ENCODE peak calls at places on chromosomes 12 and 14, in four cellular contexts. N is MG63, B is cardiac muscle cell, G is epithelial cell of esophagus. T is an unnamed sample.

GRCh38 chr14:82403972-82404371 is 870.3 kb upstream of the SEL1L start:
- DNase-seq in B (peak; percentile 62), G (no peak), N (no peak), T (no peak)

GRCh38 chr12:4041191-4041885 is 168.1 kb upstream of the PARP11 start:
- DNase-seq in B (no peak), G (peak; percentile 81), N (no peak), T (peak; percentile 32)

GRCh38 chr14:77985235-77985634 is 184.9 kb upstream of the NRXN3 start:
- DNase-seq in N (peak; percentile 73), G (no peak), B (no peak), T (no peak)

GRCh38 chr14:97387252-97387882 is 590.2 kb downstream of the VRK1 start:
- DNase-seq in B (peak; percentile 6), N (no peak), G (no peak), T (no peak)

GRCh38 chr12:73352826-73353225 is 1080.7 kb downstream of the TRHDE start:
- DNase-seq in G (no peak), N (no peak), B (no peak), T (no peak)

GRCh38 chr12:24979971-24980730 is 31.2 kb upstream of the BCAT1 start:
- DNase-seq in B (no peak), N (no peak), G (no peak), T (no peak)

GRCh38 chr14:28321475-28322244 is 444.9 kb upstream of the FOXG1 start:
- DNase-seq in G (peak; percentile 62), B (no peak), N (no peak), T (no peak)

GRCh38 chr14:59204305-59204704 is 15.8 kb downstream of the DAAM1 start:
- DNase-seq in N (no peak), B (no peak), G (no peak), T (no peak)

GRCh38 chr12:127516467-127516866 is 750.5 kb upstream of the TMEM132C start:
- DNase-seq in G (no peak), N (no peak), B (no peak), T (no peak)

GRCh38 chr14:103121846-103122577 is 1.2 kb upstream of the TNFAIP2 start:
- DNase-seq in N (no peak), G (peak; percentile 42), B (peak; percentile 76), T (peak; percentile 79)

GRCh38 chr14:93976477-93977057 is at the start of gene ASB2:
- DNase-seq in G (no peak), N (no peak), B (peak; percentile 74), T (no peak)

GRCh38 chr12:47028981-47029708 is 50.3 kb upstream of the PCED1B start:
- DNase-seq in B (no peak), N (no peak), G (no peak), T (no peak)

GRCh38 chr14:61233436-61233956 is 47.6 kb downstream of the TMEM30B start:
- DNase-seq in N (no peak), B (no peak), G (no peak), T (no peak)

GRCh38 chr12:4151362-4152121 is 122.0 kb upstream of the CCND2 start:
- DNase-seq in B (no peak), N (no peak), G (no peak), T (no peak)

GRCh38 chr12:50218386-50218785 is 51.2 kb upstream of the CERS5 start:
- DNase-seq in N (peak; percentile 16), B (no peak), G (peak; percentile 96), T (no peak)

GRCh38 chr12:44224399-44224798 is 388.5 kb downstream of the TMEM117 start:
- DNase-seq in N (no peak), B (no peak), G (no peak), T (no peak)

GRCh38 chr12:75571651-75572050 is 60.2 kb upstream of the KRR1 start:
- DNase-seq in B (no peak), N (no peak), G (no peak), T (no peak)

GRCh38 chr12:78759387-78759786 is 105.2 kb upstream of the SYT1 start:
- DNase-seq in B (no peak), G (peak; percentile 19), N (peak; percentile 23), T (no peak)

GRCh38 chr12:727321-727720 is 25.1 kb upstream of the WNK1 start:
- DNase-seq in N (peak; percentile 82), G (peak; percentile 43), B (no peak), T (no peak)

GRCh38 chr12:12927211-12928079 is 24.5 kb downstream of the GPRC5D start:
- DNase-seq in G (peak; percentile 83), B (peak; percentile 83), N (no peak), T (peak; percentile 85)

GRCh38 chr12:113397497-113398197 is 6.0 kb downstream of the SDS start:
- DNase-seq in G (no peak), N (no peak), B (no peak), T (no peak)

GRCh38 chr12:108610856-108611605 is 13.1 kb upstream of the TMEM119 start:
- DNase-seq in N (no peak), G (no peak), B (no peak), T (no peak)

GRCh38 chr12:110514363-110514762 is 12.2 kb downstream of the RAD9B start:
- DNase-seq in G (no peak), N (no peak), B (no peak), T (no peak)

GRCh38 chr14:94441130-94441529 is 11.5 kb downstream of the SERPINA11 start:
- DNase-seq in B (no peak), G (no peak), N (no peak), T (no peak)

GRCh38 chr14:99604766-99605298 is 825 bp upstream of the CCDC85C start:
- DNase-seq in N (peak; percentile 39), G (peak; percentile 32), B (peak; percentile 78), T (no peak)

GRCh38 chr12:47228802-47229201 is 149.0 kb upstream of the AMIGO2 start:
- DNase-seq in G (no peak), B (no peak), N (no peak), T (no peak)

GRCh38 chr12:130160306-130160705 is 2.0 kb upstream of the FZD10 start:
- DNase-seq in G (no peak), B (no peak), N (no peak), T (no peak)

GRCh38 chr12:126518596-126519200 is 1453.5 kb downstream of the AACS start:
- DNase-seq in N (peak; percentile 70), G (peak; percentile 15), B (no peak), T (no peak)

T was measured in colonic mucosa.